ENCODE peak calls at places on chromosomes 6 and 20, in eight cellular contexts. B is GM23248; G is aorta; M is mucosa of descending colon; A is cardiac muscle cell; S is CD8-positive, alpha-beta memory T cell; L is stomach; P is upper lobe of left lung. Q is an unnamed sample. For H3K4me1, the result is how much of the 10 kb centered on the place peaks cover.

GRCh38 chr20:50108571-50109235 is 4.2 kb downstream of the UBE2V1 start:
- DNase-seq in B (peak), G (no peak), M (no peak), A (no peak), S (no peak), L (no peak), P (no peak), Q (no peak)

GRCh38 chr6:65709099-65709830 is 2.2 kb upstream of the EYS start:
- DNase-seq in B (no peak), G (no peak), M (no peak), A (no peak), S (no peak), L (no peak), P (no peak), Q (no peak)

GRCh38 chr20:19986419-19986818 is 30.7 kb upstream of the NAA20 start:
- DNase-seq in B (peak), G (no peak), M (no peak), A (no peak), S (no peak), L (no peak), P (no peak), Q (no peak)

GRCh38 chr6:166489301-166490155 is 97.0 kb downstream of the RAMACL start:
- DNase-seq in B (no peak), G (no peak), M (no peak), A (no peak), S (no peak), L (no peak), P (no peak), Q (no peak)

GRCh38 chr6:104959453-104959858 is 2.5 kb downstream of the LIN28B start:
- DNase-seq in B (no peak), G (no peak), M (no peak), A (no peak), S (no peak), L (no peak), P (no peak), Q (no peak)

GRCh38 chr6:85637579-85637978 is 5.1 kb downstream of the SYNCRIP start:
- DNase-seq in B (no peak), G (no peak), M (no peak), A (no peak), S (no peak), L (no peak), P (no peak), Q (no peak)

GRCh38 chr6:108667984-108668383 is 107.3 kb downstream of the FOXO3 start:
- DNase-seq in B (no peak), G (no peak), M (no peak), A (peak), S (no peak), L (no peak), P (no peak), Q (no peak)

GRCh38 chr20:16566080-16566479 is 7.2 kb downstream of the KIF16B start:
- DNase-seq in B (no peak), G (no peak), M (no peak), A (no peak), S (no peak), L (no peak), P (no peak), Q (no peak)

GRCh38 chr20:62412194-62413024 is 5.3 kb upstream of the CABLES2 start:
- DNase-seq in B (no peak), G (no peak), M (peak), A (no peak), S (no peak), L (no peak), P (peak), Q (no peak)

GRCh38 chr6:105204331-105204730 is 24.5 kb upstream of the POPDC3 start:
- DNase-seq in B (peak), G (no peak), M (no peak), A (no peak), S (no peak), L (no peak), P (no peak), Q (no peak)

GRCh38 chr6:143394351-143394750 is 56.1 kb downstream of the ADAT2 start:
- DNase-seq in B (peak), G (no peak), M (no peak), A (no peak), S (no peak), L (no peak), P (no peak), Q (no peak)

GRCh38 chr6:164108869-164109769 is 694.6 kb downstream of the QKI start:
- DNase-seq in B (peak), G (peak), M (no peak), A (no peak), S (no peak), L (no peak), P (peak), Q (no peak)

GRCh38 chr6:159809149-159809548 is 9.1 kb downstream of the PNLDC1 start:
- DNase-seq in B (no peak), G (peak), M (no peak), A (no peak), S (no peak), L (no peak), P (no peak), Q (no peak)

GRCh38 chr6:119643866-119644265 is 294.3 kb upstream of the MAN1A1 start:
- DNase-seq in B (no peak), G (no peak), M (no peak), A (no peak), S (no peak), L (no peak), P (no peak), Q (no peak)

GRCh38 chr6:91304506-91304905 is 717.6 kb upstream of the MAP3K7 start:
- DNase-seq in B (no peak), G (no peak), M (no peak), A (no peak), S (no peak), L (no peak), P (no peak), Q (no peak)

GRCh38 chr20:45450097-45450818 is 19.3 kb upstream of the WFDC2 start:
- DNase-seq in B (peak), G (no peak), M (no peak), A (peak), S (no peak), L (no peak), P (no peak), Q (no peak)

GRCh38 chr6:56370127-56370540 is 122.8 kb upstream of the COL21A1 start:
- DNase-seq in B (peak), G (peak), M (no peak), A (peak), S (no peak), L (peak), P (no peak), Q (peak)

GRCh38 chr6:97437087-97437486 is 154.1 kb upstream of the MMS22L start:
- DNase-seq in B (peak), G (no peak), M (no peak), A (peak), S (no peak), L (no peak), P (no peak), Q (peak)

GRCh38 chr6:122352958-122353357 is 46.5 kb upstream of the HSF2 start:
- DNase-seq in B (no peak), G (no peak), M (no peak), A (no peak), S (no peak), L (no peak), P (no peak), Q (no peak)

GRCh38 chr20:44075191-44075949 is 111.6 kb downstream of the JPH2 start:
- DNase-seq in B (no peak), G (no peak), M (no peak), A (no peak), S (no peak), L (peak), P (no peak), Q (no peak)

GRCh38 chr6:129889580-129889979 is 28.5 kb upstream of the TMEM244 start:
- DNase-seq in B (peak), G (no peak), M (no peak), A (no peak), S (no peak), L (no peak), P (no peak), Q (no peak)

GRCh38 chr6:110524305-110524704 is 47.9 kb upstream of the SLC22A16 start:
- DNase-seq in B (no peak), G (no peak), M (no peak), A (no peak), S (no peak), L (no peak), P (no peak), Q (no peak)

GRCh38 chr20:32474009-32474716 is 111.0 kb downstream of the NOL4L start:
- DNase-seq in B (no peak), G (no peak), M (peak), A (no peak), S (no peak), L (no peak), P (peak), Q (no peak)

GRCh38 chr6:100228437-100229424 is 234.7 kb upstream of the MCHR2 start:
- DNase-seq in B (peak), G (peak), M (peak), A (peak), S (peak), L (peak), P (peak), Q (peak)

GRCh38 chr6:117463762-117464665 is 18.5 kb upstream of the DCBLD1 start:
- DNase-seq in B (peak), G (no peak), M (no peak), A (no peak), S (no peak), L (no peak), P (no peak), Q (no peak)

GRCh38 chr6:23890543-23891227 is 235.3 kb upstream of the NRSN1 start:
- DNase-seq in B (peak), G (no peak), M (no peak), A (no peak), S (no peak), L (no peak), P (no peak), Q (no peak)

GRCh38 chr6:26087284-26088115 is at the start of gene HFE:
- DNase-seq in B (peak), G (peak), M (peak), A (peak), S (peak), L (peak), P (peak), Q (peak)

GRCh38 chr6:154252676-154253075 is 103.9 kb downstream of the IPCEF1 start:
- DNase-seq in B (peak), G (no peak), M (no peak), A (no peak), S (no peak), L (no peak), P (no peak), Q (no peak)

GRCh38 chr6:115819506-115819905 is 241.2 kb downstream of the FRK start:
- DNase-seq in B (no peak), G (no peak), M (no peak), A (no peak), S (no peak), L (no peak), P (no peak), Q (no peak)

GRCh38 chr6:88512951-88513350 is 346.8 kb upstream of the CNR1 start:
- DNase-seq in B (no peak), G (no peak), M (no peak), A (no peak), S (no peak), L (no peak), P (no peak), Q (no peak)

GRCh38 chr6:107625264-107625663 is 135.3 kb downstream of the SOBP start:
- DNase-seq in B (no peak), G (no peak), M (no peak), A (no peak), S (no peak), L (no peak), P (no peak), Q (no peak)

GRCh38 chr6:56890683-56891429 is 64.1 kb upstream of the BEND6 start:
- DNase-seq in B (peak), G (no peak), M (no peak), A (no peak), S (no peak), L (no peak), P (no peak), Q (no peak)

GRCh38 chr6:133314951-133315350 is 73.8 kb downstream of the EYA4 start:
- DNase-seq in B (no peak), G (no peak), M (no peak), A (no peak), S (no peak), L (no peak), P (no peak), Q (no peak)

DNA sequence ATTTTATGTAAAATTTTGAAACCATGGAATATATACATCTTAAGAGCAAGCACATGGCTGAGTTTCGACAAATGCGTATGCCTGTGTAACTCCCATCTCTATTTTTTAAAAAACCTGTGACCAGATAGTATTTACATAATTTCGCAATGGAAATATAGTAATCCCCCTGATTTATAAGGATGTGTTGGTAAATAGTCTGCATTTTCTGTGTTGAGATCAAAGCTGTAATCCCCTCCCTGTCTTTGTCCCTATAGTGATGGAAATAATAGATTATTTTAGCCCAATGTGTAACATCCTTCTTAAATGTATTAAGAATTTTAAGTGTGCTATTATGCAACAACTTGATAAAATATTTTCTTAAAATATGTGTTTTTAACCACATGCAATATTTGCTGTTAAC is 267.3 kb downstream of the CDKAL1 start:
- DNase-seq in B (no peak), G (no peak), M (no peak), A (no peak), S (no peak), L (no peak), P (no peak), Q (no peak)
- H3K4me3 ChIP-seq in B (no peak), G (no peak), M (no peak), A (no peak), S (no peak), L (no peak), P (no peak), Q (no peak)

DNA sequence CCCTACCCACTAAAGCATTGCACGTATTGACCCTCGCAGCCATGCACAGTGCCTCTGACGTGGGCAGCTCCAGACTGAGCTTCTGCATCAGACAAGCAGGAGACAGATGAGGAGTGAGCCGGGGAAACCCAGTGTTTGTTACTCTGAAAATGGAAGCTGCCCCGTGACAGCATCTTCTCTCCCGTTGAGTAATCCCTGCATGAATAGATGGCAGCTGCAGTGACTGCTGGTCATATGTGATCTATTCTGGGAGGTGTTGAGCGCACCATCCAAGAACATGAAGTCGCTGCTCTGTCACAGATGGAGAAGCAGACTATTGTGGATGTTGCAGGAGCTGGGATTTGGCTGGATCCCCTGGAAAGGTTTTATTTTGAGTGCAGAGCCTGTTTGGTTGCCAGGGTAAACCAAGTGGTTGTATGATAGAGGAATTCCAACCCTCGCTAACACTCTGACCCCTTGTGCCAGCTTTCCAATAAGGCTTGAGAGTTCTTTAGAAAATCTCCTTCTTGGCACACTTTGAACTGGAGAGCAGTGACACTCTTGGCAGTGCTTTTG is 242.2 kb downstream of the NRN1 start:
- DNase-seq in B (peak), G (no peak), M (no peak), A (no peak), S (no peak), L (no peak), P (no peak), Q (no peak)
- H3K4me1 ChIP-seq in B (under half), G (under half), M (under half), A (under half), S (under half), L (under half), P (under half), Q (under half)

DNA sequence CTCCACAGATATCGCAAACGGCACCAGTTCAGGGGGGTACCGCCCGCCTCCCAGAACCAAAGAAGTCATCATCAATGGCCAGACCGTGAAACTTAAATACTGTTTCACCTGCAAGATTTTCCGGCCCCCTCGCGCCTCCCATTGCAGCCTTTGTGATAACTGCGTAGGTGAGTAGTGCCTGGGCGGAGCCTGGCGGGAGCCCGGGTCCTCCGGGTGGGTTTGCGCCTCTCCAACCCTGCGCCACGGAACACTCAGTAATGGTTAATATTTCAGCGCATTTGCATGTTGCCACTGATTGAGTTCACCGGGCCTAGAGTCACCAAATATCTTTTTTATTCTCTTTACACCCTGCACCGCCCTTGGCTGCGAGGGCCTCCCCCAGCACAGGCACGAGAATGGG is 212.0 kb downstream of the ZDHHC14 start:
- DNase-seq in B (no peak), G (no peak), M (no peak), A (no peak), S (no peak), L (no peak), P (peak), Q (no peak)
- H3K4me3 ChIP-seq in B (no peak), G (no peak), M (no peak), A (no peak), S (no peak), L (peak), P (no peak), Q (no peak)

GRCh38 chr6:151018911-151019795 is 153.7 kb downstream of the MTHFD1L start:
- DNase-seq in B (no peak), G (no peak), M (no peak), A (no peak), S (no peak), L (no peak), P (no peak), Q (no peak)
- H3K4me1 ChIP-seq in B (under half), G (under half), M (under half), A (under half), S (under half), L (under half), P (under half), Q (under half)